ENCODE peak calls at places on chromosomes 2 and 18, in five cellular contexts. One of them, this sample, is unnamed. For H3K9me3, the result is how much of the 10 kb centered on the place peaks cover.

GRCh38 chr2:158045362-158045761 is 56.3 kb upstream of the UPP2 start:
- DNase-seq in prostate gland: no peak
- DNase-seq in mammary epithelial cell: no peak
- DNase-seq in CD8-positive, alpha-beta T cell: no peak
- DNase-seq in Peyer's patch: no peak
- DNase-seq in this sample: no peak

GRCh38 chr2:171260471-171261424 is 100.1 kb upstream of the TLK1 start:
- DNase-seq in Peyer's patch: no peak
- DNase-seq in CD8-positive, alpha-beta T cell: no peak
- DNase-seq in prostate gland: no peak
- DNase-seq in mammary epithelial cell: no peak
- DNase-seq in this sample: no peak

GRCh38 chr2:149191915-149192314 is 138.5 kb upstream of the LYPD6 start:
- DNase-seq in CD8-positive, alpha-beta T cell: no peak
- DNase-seq in mammary epithelial cell: peak
- DNase-seq in Peyer's patch: no peak
- DNase-seq in prostate gland: no peak
- DNase-seq in this sample: no peak

GRCh38 chr18:32482117-32482516 is 11.4 kb upstream of the GAREM1 start:
- DNase-seq in prostate gland: no peak
- DNase-seq in Peyer's patch: no peak
- DNase-seq in mammary epithelial cell: no peak
- DNase-seq in CD8-positive, alpha-beta T cell: no peak
- DNase-seq in this sample: no peak

GRCh38 chr2:27889774-27890145 is 427 bp downstream of the RBKS start:
- DNase-seq in CD8-positive, alpha-beta T cell: no peak
- DNase-seq in prostate gland: peak
- DNase-seq in Peyer's patch: no peak
- DNase-seq in mammary epithelial cell: no peak
- DNase-seq in this sample: peak

GRCh38 chr2:26401739-26402541 is at the start of gene DRC1:
- DNase-seq in mammary epithelial cell: peak
- DNase-seq in CD8-positive, alpha-beta T cell: no peak
- DNase-seq in Peyer's patch: no peak
- DNase-seq in prostate gland: no peak
- DNase-seq in this sample: peak

GRCh38 chr18:36126668-36127067 is 2.5 kb downstream of the SLC39A6 start:
- DNase-seq in CD8-positive, alpha-beta T cell: no peak
- DNase-seq in Peyer's patch: no peak
- DNase-seq in mammary epithelial cell: no peak
- DNase-seq in prostate gland: no peak
- DNase-seq in this sample: no peak

GRCh38 chr2:6545336-6545735 is 320.4 kb downstream of the CMPK2 start:
- DNase-seq in mammary epithelial cell: no peak
- DNase-seq in prostate gland: no peak
- DNase-seq in CD8-positive, alpha-beta T cell: no peak
- DNase-seq in Peyer's patch: no peak
- DNase-seq in this sample: no peak

GRCh38 chr2:150663143-150663542 is 175.7 kb upstream of the RND3 start:
- DNase-seq in Peyer's patch: no peak
- DNase-seq in mammary epithelial cell: peak
- DNase-seq in prostate gland: no peak
- DNase-seq in CD8-positive, alpha-beta T cell: no peak
- DNase-seq in this sample: no peak

GRCh38 chr2:3201296-3201695 is 176.3 kb downstream of the EIPR1 start:
- DNase-seq in prostate gland: no peak
- DNase-seq in Peyer's patch: no peak
- DNase-seq in mammary epithelial cell: no peak
- DNase-seq in CD8-positive, alpha-beta T cell: no peak
- DNase-seq in this sample: no peak

GRCh38 chr2:188884552-188884951 is 89.6 kb upstream of the COL3A1 start:
- DNase-seq in prostate gland: no peak
- DNase-seq in mammary epithelial cell: no peak
- DNase-seq in CD8-positive, alpha-beta T cell: no peak
- DNase-seq in Peyer's patch: no peak
- DNase-seq in this sample: no peak

GRCh38 chr2:25168256-25169072 is at the start of gene POMC:
- DNase-seq in mammary epithelial cell: peak
- DNase-seq in Peyer's patch: peak
- DNase-seq in CD8-positive, alpha-beta T cell: peak
- DNase-seq in prostate gland: no peak
- DNase-seq in this sample: peak

GRCh38 chr2:70767094-70767698 is 804 bp downstream of the ADD2 start:
- DNase-seq in Peyer's patch: peak
- DNase-seq in CD8-positive, alpha-beta T cell: no peak
- DNase-seq in mammary epithelial cell: no peak
- DNase-seq in prostate gland: no peak
- DNase-seq in this sample: peak

GRCh38 chr2:120862254-120863172 is 126.8 kb downstream of the GLI2 start:
- DNase-seq in prostate gland: no peak
- DNase-seq in mammary epithelial cell: no peak
- DNase-seq in CD8-positive, alpha-beta T cell: no peak
- DNase-seq in Peyer's patch: no peak
- DNase-seq in this sample: no peak

GRCh38 chr2:6917761-6918421 is 679 bp downstream of the RNF144A start:
- DNase-seq in prostate gland: no peak
- DNase-seq in mammary epithelial cell: no peak
- DNase-seq in Peyer's patch: no peak
- DNase-seq in CD8-positive, alpha-beta T cell: no peak
- DNase-seq in this sample: peak

GRCh38 chr18:50091495-50092249 is 103.3 kb downstream of the MYO5B start:
- DNase-seq in prostate gland: no peak
- DNase-seq in Peyer's patch: no peak
- DNase-seq in mammary epithelial cell: no peak
- DNase-seq in CD8-positive, alpha-beta T cell: no peak
- DNase-seq in this sample: no peak

GRCh38 chr2:39568561-39569006 is 97.1 kb upstream of the TMEM178A start:
- DNase-seq in Peyer's patch: no peak
- DNase-seq in prostate gland: no peak
- DNase-seq in mammary epithelial cell: peak
- DNase-seq in CD8-positive, alpha-beta T cell: no peak
- DNase-seq in this sample: no peak

GRCh38 chr2:121591199-121591598 is 58.1 kb downstream of the CLASP1 start:
- DNase-seq in prostate gland: no peak
- DNase-seq in CD8-positive, alpha-beta T cell: no peak
- DNase-seq in Peyer's patch: no peak
- DNase-seq in mammary epithelial cell: no peak
- DNase-seq in this sample: no peak

GRCh38 chr2:1605659-1606400 is 138.5 kb downstream of the PXDN start:
- DNase-seq in CD8-positive, alpha-beta T cell: no peak
- DNase-seq in Peyer's patch: no peak
- DNase-seq in mammary epithelial cell: peak
- DNase-seq in prostate gland: no peak
- DNase-seq in this sample: no peak

GRCh38 chr2:231717281-231718180 is 9.2 kb downstream of the PTMA start:
- DNase-seq in prostate gland: no peak
- DNase-seq in Peyer's patch: no peak
- DNase-seq in CD8-positive, alpha-beta T cell: no peak
- DNase-seq in mammary epithelial cell: peak
- DNase-seq in this sample: no peak

GRCh38 chr2:104599802-104600510 is 254.0 kb upstream of the POU3F3 start:
- DNase-seq in CD8-positive, alpha-beta T cell: no peak
- DNase-seq in mammary epithelial cell: peak
- DNase-seq in Peyer's patch: no peak
- DNase-seq in prostate gland: no peak
- DNase-seq in this sample: no peak
- H3K9me3 ChIP-seq in CD8-positive, alpha-beta T cell: under half
- H3K9me3 ChIP-seq in mammary epithelial cell: under half
- H3K9me3 ChIP-seq in Peyer's patch: under half
- H3K9me3 ChIP-seq in prostate gland: under half
- H3K9me3 ChIP-seq in this sample: under half

GRCh38 chr2:146927080-146927714 is 917.6 kb upstream of the ACVR2A start:
- DNase-seq in mammary epithelial cell: peak
- DNase-seq in prostate gland: peak
- DNase-seq in CD8-positive, alpha-beta T cell: no peak
- DNase-seq in Peyer's patch: no peak
- DNase-seq in this sample: peak
- TF ChIP-seq CTCF in mammary epithelial cell: peak
- TF ChIP-seq CTCF in prostate gland: peak
- TF ChIP-seq CTCF in CD8-positive, alpha-beta T cell: no peak
- TF ChIP-seq CTCF in Peyer's patch: no peak
- TF ChIP-seq CTCF in this sample: peak

GRCh38 chr18:78082776-78083175 is 833.1 kb downstream of the GALR1 start:
- DNase-seq in mammary epithelial cell: no peak
- DNase-seq in CD8-positive, alpha-beta T cell: no peak
- DNase-seq in Peyer's patch: no peak
- DNase-seq in prostate gland: no peak
- DNase-seq in this sample: no peak

GRCh38 chr18:78085241-78086185 is 835.9 kb downstream of the GALR1 start:
- DNase-seq in prostate gland: no peak
- DNase-seq in mammary epithelial cell: no peak
- DNase-seq in Peyer's patch: no peak
- DNase-seq in CD8-positive, alpha-beta T cell: no peak
- DNase-seq in this sample: no peak

GRCh38 chr18:78080081-78080480 is 830.4 kb downstream of the GALR1 start:
- DNase-seq in prostate gland: no peak
- DNase-seq in CD8-positive, alpha-beta T cell: no peak
- DNase-seq in Peyer's patch: no peak
- DNase-seq in mammary epithelial cell: no peak
- DNase-seq in this sample: no peak

GRCh38 chr18:78080761-78081160 is 831.1 kb downstream of the GALR1 start:
- DNase-seq in mammary epithelial cell: no peak
- DNase-seq in CD8-positive, alpha-beta T cell: no peak
- DNase-seq in prostate gland: no peak
- DNase-seq in Peyer's patch: no peak
- DNase-seq in this sample: no peak
- H3K9me3 ChIP-seq in mammary epithelial cell: under half
- H3K9me3 ChIP-seq in CD8-positive, alpha-beta T cell: under half
- H3K9me3 ChIP-seq in prostate gland: under half
- H3K9me3 ChIP-seq in Peyer's patch: under half
- H3K9me3 ChIP-seq in this sample: under half

GRCh38 chr2:216279459-216279858 is 92.8 kb downstream of the MARCHF4 start:
- DNase-seq in prostate gland: no peak
- DNase-seq in CD8-positive, alpha-beta T cell: no peak
- DNase-seq in Peyer's patch: no peak
- DNase-seq in mammary epithelial cell: no peak
- DNase-seq in this sample: no peak

GRCh38 chr2:216279011-216279410 is 93.3 kb downstream of the MARCHF4 start:
- DNase-seq in CD8-positive, alpha-beta T cell: no peak
- DNase-seq in prostate gland: no peak
- DNase-seq in Peyer's patch: no peak
- DNase-seq in mammary epithelial cell: no peak
- DNase-seq in this sample: no peak

GRCh38 chr2:216275890-216276289 is 96.4 kb downstream of the MARCHF4 start:
- DNase-seq in CD8-positive, alpha-beta T cell: no peak
- DNase-seq in prostate gland: no peak
- DNase-seq in Peyer's patch: no peak
- DNase-seq in mammary epithelial cell: no peak
- DNase-seq in this sample: no peak

DNA sequence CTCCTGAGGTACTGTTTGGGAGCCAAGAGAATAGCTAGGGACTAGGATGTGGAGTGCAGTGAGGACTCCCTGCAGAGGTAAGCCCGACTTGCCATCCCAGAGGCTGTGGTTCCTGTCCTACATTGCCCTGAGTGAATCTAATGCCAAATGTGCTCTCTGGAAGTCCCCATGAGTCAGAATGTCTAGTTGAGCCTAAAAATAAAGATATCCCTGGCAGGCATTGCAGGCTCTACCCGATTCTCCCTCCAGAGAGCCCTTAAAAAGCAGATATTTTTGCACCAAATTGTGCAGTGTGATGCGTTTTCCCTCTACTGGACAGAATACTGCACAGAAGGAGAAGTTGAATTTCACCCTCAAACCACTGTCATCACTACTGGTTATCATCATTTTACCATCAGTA is 98.1 kb downstream of the MARCHF4 start:
- DNase-seq in mammary epithelial cell: peak
- DNase-seq in CD8-positive, alpha-beta T cell: no peak
- DNase-seq in prostate gland: no peak
- DNase-seq in Peyer's patch: no peak
- DNase-seq in this sample: no peak
- TF ChIP-seq CTCF in mammary epithelial cell: no peak
- TF ChIP-seq CTCF in CD8-positive, alpha-beta T cell: no peak
- TF ChIP-seq CTCF in prostate gland: no peak
- TF ChIP-seq CTCF in Peyer's patch: no peak
- TF ChIP-seq CTCF in this sample: no peak

GRCh38 chr18:30192216-30192615 is 850.3 kb downstream of the DSC3 start:
- DNase-seq in mammary epithelial cell: no peak
- DNase-seq in CD8-positive, alpha-beta T cell: no peak
- DNase-seq in prostate gland: no peak
- DNase-seq in Peyer's patch: no peak
- DNase-seq in this sample: no peak
- H3K9me3 ChIP-seq in mammary epithelial cell: under half
- H3K9me3 ChIP-seq in CD8-positive, alpha-beta T cell: under half
- H3K9me3 ChIP-seq in prostate gland: under half
- H3K9me3 ChIP-seq in Peyer's patch: under half
- H3K9me3 ChIP-seq in this sample: under half

GRCh38 chr2:42132966-42133641 is 36.0 kb upstream of the EML4 start:
- DNase-seq in CD8-positive, alpha-beta T cell: peak
- DNase-seq in prostate gland: peak
- DNase-seq in mammary epithelial cell: peak
- DNase-seq in Peyer's patch: peak
- DNase-seq in this sample: peak
- TF ChIP-seq CTCF in CD8-positive, alpha-beta T cell: no peak
- TF ChIP-seq CTCF in prostate gland: no peak
- TF ChIP-seq CTCF in mammary epithelial cell: no peak
- TF ChIP-seq CTCF in Peyer's patch: no peak
- TF ChIP-seq CTCF in this sample: no peak

This sample was measured in thyroid gland.